ENCODE peak calls at places on chromosomes 7 and 10, in four cellular contexts. V, U, E and P are unnamed samples.

GRCh38 chr10:3906511-3907111 is 121.6 kb upstream of the KLF6 start:
- DNase-seq in U (peak), V (peak), E (peak), P (no peak)

GRCh38 chr7:103967401-103967800 is 22.1 kb downstream of the RELN start:
- DNase-seq in V (no peak), U (no peak), E (no peak), P (no peak)

GRCh38 chr10:123642293-123642692 is 23.9 kb upstream of the GPR26 start:
- DNase-seq in E (no peak), U (peak), V (no peak), P (no peak)

GRCh38 chr10:59702347-59702746 is 7.3 kb downstream of the SLC16A9 start:
- DNase-seq in U (no peak), V (no peak), E (no peak), P (no peak)

GRCh38 chr7:69772699-69773436 is 174.6 kb downstream of the AUTS2 start:
- DNase-seq in U (peak), E (no peak), V (no peak), P (no peak)

GRCh38 chr10:114257488-114257887 is 18.4 kb downstream of the VWA2 start:
- DNase-seq in U (no peak), E (no peak), V (no peak), P (no peak)

GRCh38 chr10:44994752-44995530 is 5.8 kb upstream of the ZNF22 start:
- DNase-seq in V (no peak), U (peak), E (no peak), P (no peak)

GRCh38 chr10:6314620-6315205 is 112.0 kb downstream of the PFKFB3 start:
- DNase-seq in U (no peak), E (peak), V (no peak), P (peak)

GRCh38 chr10:105964009-105964408 is 1200.5 kb downstream of the SORCS1 start:
- DNase-seq in E (no peak), V (no peak), U (no peak), P (no peak)

DNA sequence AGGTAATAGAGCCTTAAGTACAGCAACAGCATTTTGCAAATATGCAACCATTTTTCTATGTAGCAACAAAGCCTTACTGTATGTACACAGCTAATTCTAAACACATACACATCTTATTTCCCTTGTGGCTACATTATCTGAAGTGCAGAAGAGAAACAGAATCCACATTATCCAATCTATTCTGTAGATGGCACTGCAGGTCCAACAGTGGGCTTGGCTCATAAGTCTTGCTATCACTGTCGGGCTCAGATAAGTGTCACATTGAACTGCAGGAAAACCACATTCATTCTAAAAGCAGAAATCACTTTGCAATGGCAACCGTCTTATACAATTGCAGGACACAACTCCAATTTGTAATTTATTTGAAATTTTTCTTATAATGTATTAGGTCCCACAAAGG is 109.8 kb upstream of the NOBOX start:
- DNase-seq in E (no peak), V (no peak), U (no peak), P (no peak)
- TF ChIP-seq CTCF in E (peak), V (no peak), U (no peak), P (no peak)

GRCh38 chr10:35466170-35466569 is 129.9 kb downstream of the CCNY start:
- DNase-seq in E (no peak), U (no peak), V (no peak), P (no peak)

GRCh38 chr10:35463105-35463867 is 127.0 kb downstream of the CCNY start:
- DNase-seq in V (no peak), U (no peak), E (no peak), P (no peak)

GRCh38 chr10:35463878-35464277 is 127.6 kb downstream of the CCNY start:
- DNase-seq in E (no peak), U (no peak), V (no peak), P (no peak)

GRCh38 chr10:35465601-35466140 is 129.4 kb downstream of the CCNY start:
- DNase-seq in V (no peak), U (no peak), E (no peak), P (no peak)

DNA sequence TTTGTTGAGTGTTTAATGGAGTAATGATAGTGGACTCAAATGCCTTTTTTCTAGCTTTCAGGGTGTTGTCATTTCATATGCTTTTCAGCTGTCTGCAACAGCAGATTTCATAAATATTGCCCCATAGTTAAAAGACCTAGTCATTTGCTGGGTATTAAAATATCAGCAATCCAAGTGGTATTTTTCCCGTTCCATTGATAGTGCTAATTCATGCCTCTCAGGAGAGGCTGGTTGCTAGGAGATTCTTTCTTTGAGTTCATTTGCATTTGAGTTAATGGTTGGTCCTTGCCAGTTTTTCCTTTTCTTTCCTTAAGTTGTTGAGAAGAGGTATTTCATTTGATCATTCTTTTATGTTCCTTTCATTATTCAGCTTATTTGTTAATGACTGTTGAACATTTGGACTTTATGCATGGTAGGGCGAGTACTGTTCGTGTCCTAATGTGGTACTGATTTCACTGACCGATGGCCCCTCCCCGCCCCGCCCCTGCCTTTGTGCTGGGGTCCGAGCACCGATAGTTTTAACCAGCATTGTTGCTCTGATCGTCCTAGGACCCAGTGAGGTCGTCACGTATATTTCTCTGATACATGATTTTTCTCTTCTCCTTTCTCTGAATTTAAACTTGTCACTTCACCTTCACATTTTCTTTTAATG is 128.6 kb downstream of the CCNY start:
- DNase-seq in U (no peak), V (no peak), E (no peak), P (no peak)
- TF ChIP-seq CTCF in U (no peak), V (no peak), E (no peak), P (no peak)

DNA sequence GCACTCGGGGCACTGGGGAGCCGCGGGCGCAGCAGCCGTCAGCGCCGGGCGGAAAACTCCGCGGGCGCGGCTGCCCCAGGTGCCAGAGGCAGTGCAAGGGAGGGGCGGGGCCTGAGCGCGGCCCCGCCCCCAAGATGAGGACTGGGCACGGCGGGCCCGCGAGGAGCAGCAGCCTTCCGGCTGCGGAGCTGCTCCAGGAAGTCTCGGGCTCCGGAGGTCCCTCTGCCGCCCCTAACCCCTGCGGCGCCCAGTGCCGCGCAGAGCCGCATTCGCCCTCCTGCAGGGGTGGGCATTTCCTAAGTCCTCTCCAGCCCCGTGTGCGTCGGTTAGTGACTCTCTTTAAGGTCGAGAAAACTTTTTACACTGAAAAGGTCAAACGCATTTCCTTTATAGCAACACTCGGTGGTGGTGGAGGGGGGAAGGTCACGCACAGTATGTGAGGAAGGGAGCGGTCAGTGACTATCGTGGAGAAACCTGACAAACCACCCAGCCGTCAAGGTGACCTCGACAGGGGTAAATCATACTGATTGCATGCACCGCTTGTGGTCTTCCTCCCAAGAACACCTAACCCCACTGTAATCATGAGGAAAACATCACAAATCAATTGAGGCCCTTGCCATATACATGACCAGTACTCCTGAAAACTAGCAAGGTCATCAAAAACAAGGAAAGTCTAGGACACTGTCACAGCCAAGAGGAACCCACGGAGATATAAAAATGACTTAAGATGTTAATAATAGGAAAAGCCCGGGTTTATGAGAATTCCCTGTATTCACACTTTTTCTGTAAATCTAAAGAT is at the start of gene ANXA11:
- DNase-seq in V (no peak), U (peak), E (peak), P (peak)
- TF ChIP-seq CTCF in V (no peak), U (no peak), E (peak), P (no peak)

GRCh38 chr7:39667354-39667923 is 44.1 kb downstream of the RALA start:
- DNase-seq in V (no peak), E (no peak), U (no peak), P (no peak)
- TF ChIP-seq CTCF in V (no peak), E (no peak), U (no peak), P (no peak)

GRCh38 chr7:23972057-23972456 is 262.0 kb downstream of the STK31 start:
- DNase-seq in V (no peak), E (no peak), U (no peak), P (no peak)

GRCh38 chr7:23970193-23970592 is 260.2 kb downstream of the STK31 start:
- DNase-seq in U (no peak), V (no peak), E (no peak), P (no peak)

GRCh38 chr7:23971031-23971430 is 261.0 kb downstream of the STK31 start:
- DNase-seq in V (no peak), E (no peak), U (no peak), P (no peak)

GRCh38 chr7:23969443-23969842 is 259.4 kb downstream of the STK31 start:
- DNase-seq in V (no peak), U (no peak), E (no peak), P (no peak)

DNA sequence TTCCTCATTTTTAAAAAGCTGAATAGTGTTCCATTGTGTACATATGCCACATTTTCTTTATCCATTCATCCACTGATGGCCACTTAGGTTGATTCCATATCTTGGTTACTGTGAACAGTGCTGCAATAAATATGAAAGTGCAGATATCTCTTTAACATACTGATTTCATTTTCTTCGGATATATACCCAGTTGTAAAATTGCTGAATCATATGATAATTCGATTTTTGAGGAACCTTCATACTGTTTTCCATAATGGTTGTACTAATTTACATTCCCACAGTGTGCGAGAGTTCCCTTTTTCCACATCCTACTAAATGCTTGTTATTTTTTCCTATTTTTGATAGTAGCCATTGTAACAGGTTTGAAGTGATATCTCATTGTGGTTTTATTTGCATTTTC is 263.2 kb downstream of the STK31 start:
- DNase-seq in E (no peak), U (no peak), V (no peak), P (no peak)
- TF ChIP-seq CTCF in E (no peak), U (no peak), V (no peak), P (no peak)

GRCh38 chr10:92592761-92593552 is at the start of gene KIF11:
- DNase-seq in E (peak), U (peak), V (peak), P (peak)
- TF ChIP-seq CTCF in E (peak), U (no peak), V (no peak), P (no peak)

DNA sequence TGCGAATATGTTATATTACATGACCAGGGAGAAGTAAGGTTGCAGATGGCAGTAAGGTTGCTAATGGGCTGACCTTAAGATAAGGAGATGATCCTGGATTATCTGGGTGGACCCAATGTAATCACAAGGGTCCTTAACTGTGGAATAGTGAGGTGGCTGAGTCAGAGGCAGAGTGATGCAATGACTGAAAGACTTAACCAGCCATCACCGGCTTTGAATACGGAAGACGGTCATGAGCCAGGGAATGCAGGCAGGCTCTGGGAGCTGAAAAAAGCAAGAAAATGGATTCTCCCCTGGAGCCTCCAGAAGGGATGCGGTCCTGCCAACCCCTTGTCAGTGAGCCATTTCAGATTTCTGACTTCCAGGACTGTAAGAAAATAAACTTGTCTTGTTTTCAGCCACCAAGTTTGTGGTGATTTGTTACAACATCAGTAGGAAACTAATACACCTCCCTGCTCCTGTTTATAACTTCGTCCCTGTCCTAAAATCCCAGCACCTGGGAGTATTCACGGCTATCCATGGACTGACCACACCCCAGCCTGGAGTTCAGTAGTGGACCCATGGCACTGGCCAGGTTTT is 4.6 kb upstream of the C10orf95 start:
- DNase-seq in U (no peak), E (peak), V (peak), P (no peak)
- TF ChIP-seq CTCF in U (no peak), E (no peak), V (no peak), P (no peak)

GRCh38 chr7:129952164-129952652 is 552 bp downstream of the UBE2H start:
- DNase-seq in V (no peak), E (peak), U (peak), P (peak)
- TF ChIP-seq CTCF in V (no peak), E (no peak), U (no peak), P (no peak)